ENCODE peak calls at places on chromosomes 11 and 22, in five cellular contexts. One of them, this sample, is unnamed. For H3K9me3, the result is how much of the 10 kb centered on the place peaks cover.

GRCh38 chr11:72522186-72522585 is 87.9 kb upstream of the CLPB start:
- DNase-seq in fibroblast of lung: no peak
- DNase-seq in A549: no peak
- DNase-seq in endodermal cell: no peak
- DNase-seq in Peyer's patch: no peak
- DNase-seq in this sample: no peak

GRCh38 chr22:42877158-42877557 is 20.1 kb upstream of the ARFGAP3 start:
- DNase-seq in fibroblast of lung: no peak
- DNase-seq in A549: no peak
- DNase-seq in endodermal cell: no peak
- DNase-seq in Peyer's patch: no peak
- DNase-seq in this sample: no peak

GRCh38 chr11:47305734-47306483 is 36.0 kb downstream of the MADD start:
- DNase-seq in fibroblast of lung: no peak
- DNase-seq in A549: no peak
- DNase-seq in endodermal cell: no peak
- DNase-seq in Peyer's patch: no peak
- DNase-seq in this sample: no peak

GRCh38 chr11:125092669-125093068 is 18.8 kb downstream of the TMEM218 start:
- DNase-seq in fibroblast of lung: no peak
- DNase-seq in A549: no peak
- DNase-seq in endodermal cell: peak
- DNase-seq in Peyer's patch: no peak
- DNase-seq in this sample: no peak

GRCh38 chr11:114147389-114148382 is 88.2 kb downstream of the ZBTB16 start:
- DNase-seq in fibroblast of lung: peak
- DNase-seq in A549: no peak
- DNase-seq in endodermal cell: peak
- DNase-seq in Peyer's patch: no peak
- DNase-seq in this sample: no peak

GRCh38 chr22:19705181-19705934 is 8.9 kb upstream of the SEPTIN5 start:
- DNase-seq in fibroblast of lung: no peak
- DNase-seq in A549: no peak
- DNase-seq in endodermal cell: peak
- DNase-seq in Peyer's patch: no peak
- DNase-seq in this sample: no peak

GRCh38 chr11:19241260-19242183 is 777 bp upstream of the E2F8 start:
- DNase-seq in fibroblast of lung: no peak
- DNase-seq in A549: peak
- DNase-seq in endodermal cell: peak
- DNase-seq in Peyer's patch: peak
- DNase-seq in this sample: peak

GRCh38 chr22:27086080-27086479 is 428.7 kb downstream of the MIAT start:
- DNase-seq in fibroblast of lung: no peak
- DNase-seq in A549: no peak
- DNase-seq in endodermal cell: no peak
- DNase-seq in Peyer's patch: no peak
- DNase-seq in this sample: no peak

GRCh38 chr11:91078221-91078620 is 855.4 kb upstream of the CHORDC1 start:
- DNase-seq in fibroblast of lung: no peak
- DNase-seq in A549: no peak
- DNase-seq in endodermal cell: no peak
- DNase-seq in Peyer's patch: no peak
- DNase-seq in this sample: no peak

GRCh38 chr11:118820412-118821357 is 29.7 kb upstream of the DDX6 start:
- DNase-seq in fibroblast of lung: peak
- DNase-seq in A549: no peak
- DNase-seq in endodermal cell: peak
- DNase-seq in Peyer's patch: peak
- DNase-seq in this sample: no peak

GRCh38 chr22:19880786-19881569 is 26.3 kb upstream of the GNB1L start:
- DNase-seq in fibroblast of lung: peak
- DNase-seq in A549: peak
- DNase-seq in endodermal cell: peak
- DNase-seq in Peyer's patch: peak
- DNase-seq in this sample: no peak

GRCh38 chr11:2207212-2207611 is 35.6 kb upstream of the TH start:
- DNase-seq in fibroblast of lung: no peak
- DNase-seq in A549: no peak
- DNase-seq in endodermal cell: peak
- DNase-seq in Peyer's patch: peak
- DNase-seq in this sample: no peak

GRCh38 chr11:47212938-47213337 is 1.8 kb upstream of the DDB2 start:
- DNase-seq in fibroblast of lung: no peak
- DNase-seq in A549: no peak
- DNase-seq in endodermal cell: no peak
- DNase-seq in Peyer's patch: peak
- DNase-seq in this sample: no peak

GRCh38 chr11:2138436-2139117 is 612 bp downstream of the IGF2 start:
- DNase-seq in fibroblast of lung: peak
- DNase-seq in A549: no peak
- DNase-seq in endodermal cell: peak
- DNase-seq in Peyer's patch: no peak
- DNase-seq in this sample: no peak

GRCh38 chr22:39498368-39498767 is 3.7 kb upstream of the MIEF1 start:
- DNase-seq in fibroblast of lung: no peak
- DNase-seq in A549: no peak
- DNase-seq in endodermal cell: no peak
- DNase-seq in Peyer's patch: no peak
- DNase-seq in this sample: no peak

GRCh38 chr11:32034149-32034548 is 56.7 kb upstream of the RCN1 start:
- DNase-seq in fibroblast of lung: peak
- DNase-seq in A549: no peak
- DNase-seq in endodermal cell: no peak
- DNase-seq in Peyer's patch: no peak
- DNase-seq in this sample: no peak

GRCh38 chr11:95524328-95525036 is 265.1 kb downstream of the FAM76B start:
- DNase-seq in fibroblast of lung: no peak
- DNase-seq in A549: no peak
- DNase-seq in endodermal cell: no peak
- DNase-seq in Peyer's patch: no peak
- DNase-seq in this sample: no peak

GRCh38 chr22:39474351-39474991 is 17.7 kb downstream of the MGAT3 start:
- DNase-seq in fibroblast of lung: no peak
- DNase-seq in A549: no peak
- DNase-seq in endodermal cell: peak
- DNase-seq in Peyer's patch: peak
- DNase-seq in this sample: no peak

GRCh38 chr11:120281161-120281795 is 41.3 kb downstream of the POU2F3 start:
- DNase-seq in fibroblast of lung: no peak
- DNase-seq in A549: no peak
- DNase-seq in endodermal cell: no peak
- DNase-seq in Peyer's patch: no peak
- DNase-seq in this sample: no peak

GRCh38 chr11:79314906-79315689 is 125.7 kb downstream of the TENM4 start:
- DNase-seq in fibroblast of lung: peak
- DNase-seq in A549: no peak
- DNase-seq in endodermal cell: peak
- DNase-seq in Peyer's patch: no peak
- DNase-seq in this sample: no peak

GRCh38 chr22:42316988-42317387 is 46.5 kb upstream of the TCF20 start:
- DNase-seq in fibroblast of lung: no peak
- DNase-seq in A549: no peak
- DNase-seq in endodermal cell: no peak
- DNase-seq in Peyer's patch: peak
- DNase-seq in this sample: no peak

GRCh38 chr11:30333405-30333804 is 10.5 kb downstream of the ARL14EP start:
- DNase-seq in fibroblast of lung: no peak
- DNase-seq in A549: no peak
- DNase-seq in endodermal cell: no peak
- DNase-seq in Peyer's patch: no peak
- DNase-seq in this sample: no peak

GRCh38 chr11:597166-597725 is 18.5 kb downstream of the IRF7 start:
- DNase-seq in fibroblast of lung: no peak
- DNase-seq in A549: no peak
- DNase-seq in endodermal cell: peak
- DNase-seq in Peyer's patch: no peak
- DNase-seq in this sample: no peak

GRCh38 chr11:114440121-114440860 is 1.0 kb downstream of the REXO2 start:
- DNase-seq in fibroblast of lung: peak
- DNase-seq in A549: no peak
- DNase-seq in endodermal cell: no peak
- DNase-seq in Peyer's patch: no peak
- DNase-seq in this sample: no peak

GRCh38 chr11:44110231-44110679 is 14.8 kb downstream of the EXT2 start:
- DNase-seq in fibroblast of lung: peak
- DNase-seq in A549: peak
- DNase-seq in endodermal cell: peak
- DNase-seq in Peyer's patch: no peak
- DNase-seq in this sample: peak
- TF ChIP-seq CTCF in fibroblast of lung: peak
- TF ChIP-seq CTCF in A549: peak
- TF ChIP-seq CTCF in endodermal cell: peak
- TF ChIP-seq CTCF in Peyer's patch: peak
- TF ChIP-seq CTCF in this sample: peak

GRCh38 chr11:16785520-16786128 is 47.2 kb downstream of the C11orf58 start:
- DNase-seq in fibroblast of lung: peak
- DNase-seq in A549: peak
- DNase-seq in endodermal cell: peak
- DNase-seq in Peyer's patch: no peak
- DNase-seq in this sample: peak
- H3K27ac ChIP-seq in fibroblast of lung: no peak
- H3K27ac ChIP-seq in A549: no peak
- H3K27ac ChIP-seq in endodermal cell: no peak
- H3K27ac ChIP-seq in Peyer's patch: peak
- H3K27ac ChIP-seq in this sample: no peak

GRCh38 chr22:48803171-48803992 is 1024.3 kb downstream of the BRD1 start:
- DNase-seq in fibroblast of lung: no peak
- DNase-seq in A549: no peak
- DNase-seq in endodermal cell: peak
- DNase-seq in Peyer's patch: no peak
- DNase-seq in this sample: no peak
- H3K9me3 ChIP-seq in fibroblast of lung: under half
- H3K9me3 ChIP-seq in A549: under half
- H3K9me3 ChIP-seq in endodermal cell: under half
- H3K9me3 ChIP-seq in Peyer's patch: under half
- H3K9me3 ChIP-seq in this sample: under half

GRCh38 chr11:69718147-69718546 is 14.3 kb upstream of the FGF19 start:
- DNase-seq in fibroblast of lung: peak
- DNase-seq in A549: peak
- DNase-seq in endodermal cell: peak
- DNase-seq in Peyer's patch: no peak
- DNase-seq in this sample: no peak

GRCh38 chr11:69721061-69721460 is 17.2 kb upstream of the FGF19 start:
- DNase-seq in fibroblast of lung: no peak
- DNase-seq in A549: no peak
- DNase-seq in endodermal cell: peak
- DNase-seq in Peyer's patch: no peak
- DNase-seq in this sample: no peak

GRCh38 chr11:69718912-69719311 is 15.1 kb upstream of the FGF19 start:
- DNase-seq in fibroblast of lung: no peak
- DNase-seq in A549: no peak
- DNase-seq in endodermal cell: peak
- DNase-seq in Peyer's patch: no peak
- DNase-seq in this sample: no peak

GRCh38 chr11:69726019-69726418 is 22.2 kb upstream of the FGF19 start:
- DNase-seq in fibroblast of lung: no peak
- DNase-seq in A549: no peak
- DNase-seq in endodermal cell: peak
- DNase-seq in Peyer's patch: no peak
- DNase-seq in this sample: no peak

GRCh38 chr11:69721745-69722144 is 17.9 kb upstream of the FGF19 start:
- DNase-seq in fibroblast of lung: no peak
- DNase-seq in A549: no peak
- DNase-seq in endodermal cell: peak
- DNase-seq in Peyer's patch: no peak
- DNase-seq in this sample: no peak
- TF ChIP-seq CTCF in fibroblast of lung: peak
- TF ChIP-seq CTCF in A549: peak
- TF ChIP-seq CTCF in endodermal cell: peak
- TF ChIP-seq CTCF in Peyer's patch: no peak
- TF ChIP-seq CTCF in this sample: no peak

DNA sequence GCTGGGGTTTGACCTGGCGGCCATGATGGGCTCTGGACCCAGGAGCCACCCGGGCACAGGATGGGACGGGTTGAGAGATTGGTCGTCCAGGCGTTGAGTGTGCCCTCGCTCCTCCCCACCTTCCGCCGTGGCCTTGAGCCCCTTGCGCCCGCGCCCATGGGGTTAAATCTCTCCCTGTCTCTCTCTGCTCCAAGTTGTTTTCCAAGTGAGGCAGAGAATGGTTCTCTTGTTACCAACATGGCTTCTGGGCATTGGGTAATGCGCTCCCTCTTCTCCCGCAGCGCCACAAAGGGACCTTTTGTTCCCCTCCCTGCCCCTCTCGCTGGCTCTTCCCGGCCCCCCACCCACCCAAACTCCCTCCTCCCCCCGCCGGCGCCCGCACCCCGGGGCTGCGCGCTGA is 18.8 kb upstream of the PICK1 start:
- DNase-seq in fibroblast of lung: no peak
- DNase-seq in A549: no peak
- DNase-seq in endodermal cell: no peak
- DNase-seq in Peyer's patch: no peak
- DNase-seq in this sample: no peak
- H3K27ac ChIP-seq in fibroblast of lung: no peak
- H3K27ac ChIP-seq in A549: no peak
- H3K27ac ChIP-seq in endodermal cell: no peak
- H3K27ac ChIP-seq in Peyer's patch: no peak
- H3K27ac ChIP-seq in this sample: no peak

GRCh38 chr22:16970446-16970845 is 37.6 kb downstream of the GAB4 start:
- DNase-seq in fibroblast of lung: no peak
- DNase-seq in A549: no peak
- DNase-seq in endodermal cell: no peak
- DNase-seq in Peyer's patch: no peak
- DNase-seq in this sample: no peak
- H3K9me3 ChIP-seq in fibroblast of lung: under half
- H3K9me3 ChIP-seq in A549: under half
- H3K9me3 ChIP-seq in endodermal cell: under half
- H3K9me3 ChIP-seq in Peyer's patch: under half
- H3K9me3 ChIP-seq in this sample: under half

DNA sequence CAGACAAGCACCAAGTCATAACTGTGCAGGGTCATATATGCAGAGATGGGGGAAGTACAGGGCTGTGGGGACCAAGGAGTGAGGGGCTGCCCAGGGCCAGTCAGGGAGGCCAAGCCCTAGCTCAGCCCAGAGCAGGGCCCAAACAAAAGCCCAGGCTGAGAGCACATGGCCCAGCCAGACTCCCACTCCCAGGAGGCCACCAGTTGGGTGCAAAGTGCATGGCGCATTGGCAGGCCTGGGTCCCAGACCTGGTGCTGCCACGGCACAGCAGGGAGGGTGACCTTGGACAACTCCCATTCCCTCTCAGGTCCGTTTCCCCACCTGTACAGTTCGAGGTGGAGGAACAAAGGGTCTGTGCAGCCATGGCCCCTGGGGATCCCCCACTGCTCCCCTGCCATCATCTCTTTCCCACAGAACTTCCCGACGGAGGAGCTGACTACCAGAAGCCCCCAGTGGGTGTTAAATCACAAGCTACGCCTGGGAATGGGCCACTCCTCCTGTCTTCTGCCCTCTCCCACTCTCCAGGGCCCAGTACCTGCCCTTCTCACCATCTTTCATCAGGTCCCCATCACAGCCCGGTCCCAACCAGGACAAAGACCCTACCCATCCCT is 608 bp downstream of the NIPSNAP1 start:
- DNase-seq in fibroblast of lung: no peak
- DNase-seq in A549: no peak
- DNase-seq in endodermal cell: peak
- DNase-seq in Peyer's patch: peak
- DNase-seq in this sample: no peak
- TF ChIP-seq CTCF in fibroblast of lung: no peak
- TF ChIP-seq CTCF in A549: no peak
- TF ChIP-seq CTCF in endodermal cell: no peak
- TF ChIP-seq CTCF in Peyer's patch: no peak
- TF ChIP-seq CTCF in this sample: no peak